ENCODE peak calls at places on chromosomes 6 and 20, in ten cellular contexts. N, S, D, U, Q, K, M, H, G and R are unnamed samples.

GRCh38 chr20:47055699-47056369 is 161.2 kb downstream of the EYA2 start:
- DNase-seq in G (no peak), M (no peak), N (no peak), U (no peak), D (no peak), K (no peak), H (no peak), S (no peak), Q (no peak), R (no peak)

GRCh38 chr6:37478827-37479226 is 20.9 kb downstream of the CCDC167 start:
- DNase-seq in Q (no peak), N (no peak), S (no peak), K (no peak), U (no peak), G (no peak), H (no peak), M (no peak), D (no peak), R (no peak)

GRCh38 chr20:59084041-59084841 is 41.7 kb upstream of the PRELID3B start:
- DNase-seq in U (no peak), G (no peak), S (no peak), Q (no peak), N (no peak), K (no peak), D (no peak), H (no peak), M (no peak), R (no peak)

GRCh38 chr6:12010635-12011275 is 1.4 kb upstream of the HIVEP1 start:
- DNase-seq in S (peak; percentile 86), K (peak; percentile 71), Q (no peak), D (peak; percentile 66), H (no peak), N (no peak), M (peak; percentile 72), U (no peak), G (peak; percentile 65), R (peak; percentile 75)

GRCh38 chr6:143196525-143197225 is 136.0 kb downstream of the AIG1 start:
- DNase-seq in G (no peak), N (no peak), M (no peak), U (no peak), S (no peak), Q (no peak), H (peak; percentile 18), K (peak; percentile 27), D (no peak), R (no peak)

GRCh38 chr20:5947276-5947675 is 3.1 kb downstream of the TRMT6 start:
- DNase-seq in D (no peak), U (no peak), N (no peak), S (no peak), Q (no peak), K (no peak), H (no peak), G (no peak), M (no peak), R (peak; percentile 74)

GRCh38 chr20:44540834-44541233 is 19.0 kb upstream of the SERINC3 start:
- DNase-seq in U (no peak), H (peak; percentile 83), M (no peak), S (no peak), N (no peak), D (no peak), G (no peak), K (no peak), Q (no peak), R (no peak)

GRCh38 chr6:168377856-168378832 is 58.6 kb upstream of the DACT2 start:
- DNase-seq in N (no peak), D (no peak), H (no peak), Q (no peak), U (no peak), S (no peak), K (no peak), G (no peak), M (no peak), R (no peak)

GRCh38 chr6:153170511-153170910 is 39.4 kb upstream of the RGS17 start:
- DNase-seq in Q (no peak), D (peak; percentile 73), H (no peak), M (no peak), S (no peak), U (no peak), K (no peak), G (no peak), N (peak; percentile 55), R (peak; percentile 18)

GRCh38 chr6:40545954-40546353 is 41.2 kb downstream of the LRFN2 start:
- DNase-seq in N (no peak), M (peak; percentile 83), H (no peak), G (no peak), U (no peak), Q (no peak), K (no peak), D (no peak), S (peak; percentile 83), R (peak; percentile 9)

GRCh38 chr6:110951986-110952794 is 6.3 kb upstream of the GTF3C6 start:
- DNase-seq in Q (no peak), N (no peak), S (no peak), M (no peak), K (no peak), H (no peak), G (no peak), U (peak; percentile 96), D (peak; percentile 96), R (no peak)

GRCh38 chr20:14820771-14821170 is 483.4 kb upstream of the FLRT3 start:
- DNase-seq in H (no peak), D (peak; percentile 14), U (no peak), G (no peak), Q (no peak), S (no peak), M (no peak), N (no peak), K (no peak), R (no peak)

GRCh38 chr6:129050086-129050485 is 167.1 kb downstream of the LAMA2 start:
- DNase-seq in H (no peak), G (no peak), D (no peak), Q (no peak), M (no peak), U (no peak), N (no peak), K (no peak), S (no peak), R (no peak)
- TF ChIP-seq MAX in H (no peak), G (no peak), D (no peak), Q (no peak), M (no peak), U (no peak), N (no peak), K (no peak), S (no peak), R (no peak)

DNA sequence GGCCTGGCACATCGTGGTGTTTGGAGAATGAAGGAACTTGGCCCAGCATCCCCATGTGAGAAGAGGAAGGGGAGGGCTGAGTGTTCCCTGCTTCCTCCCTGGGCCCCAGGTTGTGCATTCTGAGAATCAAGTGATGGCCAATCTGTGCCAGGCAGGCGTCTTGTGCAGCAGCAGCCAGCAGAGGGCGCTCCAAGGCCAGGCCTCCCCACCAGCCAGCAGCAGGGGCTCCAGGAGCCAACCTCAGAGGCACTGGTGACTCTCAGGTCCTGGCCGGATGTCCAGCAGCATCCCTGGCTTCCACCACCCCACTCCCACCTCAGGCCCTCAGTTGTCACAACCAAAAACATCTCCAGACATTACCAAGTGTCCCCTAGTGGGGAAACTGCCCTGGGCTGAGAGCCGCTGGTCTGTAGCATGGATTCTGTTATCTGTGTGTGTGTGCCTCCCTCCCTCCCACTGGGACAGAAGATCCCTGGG is 192.0 kb downstream of the PREX1 start:
- DNase-seq in H (peak; percentile 55), D (peak; percentile 54), K (peak; percentile 73), N (peak; percentile 16), G (peak; percentile 90), S (peak; percentile 84), U (peak; percentile 29), Q (no peak), M (peak; percentile 90), R (peak; percentile 76)
- TF ChIP-seq MAX in H (no peak), D (no peak), K (no peak), N (no peak), G (no peak), S (no peak), U (no peak), Q (no peak), M (no peak), R (no peak)

GRCh38 chr6:125550892-125551291 is 198.5 kb upstream of the HEY2 start:
- DNase-seq in K (peak; percentile 12), H (peak; percentile 18), Q (no peak), M (no peak), N (no peak), S (no peak), D (no peak), U (no peak), G (no peak), R (no peak)

GRCh38 chr6:125549202-125549884 is 200.1 kb upstream of the HEY2 start:
- DNase-seq in H (peak; percentile 11), G (no peak), D (no peak), M (no peak), N (no peak), Q (no peak), S (no peak), U (no peak), K (no peak), R (no peak)

GRCh38 chr6:125547320-125547843 is 202.1 kb upstream of the HEY2 start:
- DNase-seq in S (no peak), H (no peak), N (no peak), M (no peak), D (no peak), Q (no peak), G (no peak), U (no peak), K (no peak), R (no peak)

GRCh38 chr6:125544819-125545218 is 204.6 kb upstream of the HEY2 start:
- DNase-seq in G (no peak), Q (no peak), U (no peak), D (no peak), H (no peak), M (no peak), S (no peak), K (no peak), N (no peak), R (no peak)

GRCh38 chr6:125546827-125547226 is 202.6 kb upstream of the HEY2 start:
- DNase-seq in N (peak; percentile 13), K (peak; percentile 11), S (no peak), H (no peak), G (no peak), M (no peak), U (peak; percentile 57), Q (no peak), D (peak; percentile 26), R (peak; percentile 15)
- TF ChIP-seq MAX in N (no peak), K (no peak), S (no peak), H (no peak), G (no peak), M (no peak), U (no peak), Q (no peak), D (no peak), R (no peak)

GRCh38 chr20:53838311-53838873 is 232.0 kb downstream of the BCAS1 start:
- DNase-seq in Q (no peak), K (no peak), U (no peak), D (no peak), S (no peak), G (no peak), N (no peak), H (no peak), M (no peak), R (no peak)
- TF ChIP-seq MAX in Q (no peak), K (no peak), U (no peak), D (no peak), S (no peak), G (no peak), N (no peak), H (no peak), M (no peak), R (no peak)

GRCh38 chr6:136811261-136811660 is 11.1 kb upstream of the PEX7 start:
- DNase-seq in M (no peak), H (no peak), N (no peak), U (no peak), S (no peak), D (no peak), Q (no peak), G (no peak), K (no peak), R (no peak)
- TF ChIP-seq MAX in M (no peak), H (no peak), N (no peak), U (no peak), S (no peak), D (no peak), Q (no peak), G (no peak), K (no peak), R (no peak)